ENCODE peak calls at places on chromosomes 13 and 19, in four cellular contexts. H, Q, O and P are unnamed samples.

GRCh38 chr13:23182142-23182541 is 1.4 kb downstream of the SGCG start:
- DNase-seq in H (no peak), Q (no peak), O (no peak), P (no peak)

GRCh38 chr13:99876651-99877050 is 94.9 kb downstream of the ZIC5 start:
- DNase-seq in H (no peak), Q (no peak), O (no peak), P (no peak)

GRCh38 chr13:26247011-26247410 is 6.9 kb upstream of the CDK8 start:
- DNase-seq in H (no peak), Q (no peak), O (no peak), P (no peak)

GRCh38 chr13:109301711-109302110 is 484.7 kb downstream of the IRS2 start:
- DNase-seq in H (no peak), Q (peak), O (no peak), P (no peak)

GRCh38 chr19:55259540-55260210 is 858 bp upstream of the PPP6R1 start:
- DNase-seq in H (peak), Q (no peak), O (peak), P (no peak)

GRCh38 chr13:33233547-33233946 is 52.0 kb downstream of the STARD13 start:
- DNase-seq in H (no peak), Q (no peak), O (no peak), P (no peak)

GRCh38 chr19:54576411-54576976 is 2.9 kb downstream of the LILRA2 start:
- DNase-seq in H (no peak), Q (no peak), O (peak), P (no peak)

GRCh38 chr19:3687774-3688706 is 12.2 kb downstream of the PIP5K1C start:
- DNase-seq in H (peak), Q (no peak), O (peak), P (peak)

GRCh38 chr13:37277435-37278144 is 172.1 kb upstream of the CSNK1A1L start:
- DNase-seq in H (no peak), Q (no peak), O (no peak), P (no peak)

GRCh38 chr13:27203854-27204253 is 32.2 kb upstream of the USP12 start:
- DNase-seq in H (no peak), Q (no peak), O (no peak), P (no peak)

GRCh38 chr19:5717215-5717614 is 2.7 kb downstream of the LONP1 start:
- DNase-seq in H (no peak), Q (no peak), O (no peak), P (no peak)

GRCh38 chr19:28549680-28550277 is 663.2 kb downstream of the UQCRFS1 start:
- DNase-seq in H (no peak), Q (no peak), O (no peak), P (no peak)

GRCh38 chr19:31648347-31648746 is 299.1 kb upstream of the TSHZ3 start:
- DNase-seq in H (no peak), Q (no peak), O (no peak), P (no peak)

GRCh38 chr19:17220207-17220758 is 5.1 kb downstream of the USE1 start:
- DNase-seq in H (peak), Q (no peak), O (peak), P (no peak)

GRCh38 chr13:26752671-26753070 is 7.9 kb downstream of the GPR12 start:
- DNase-seq in H (no peak), Q (no peak), O (no peak), P (no peak)

GRCh38 chr19:58150328-58150921 is at the start of gene ZNF329:
- DNase-seq in H (peak), Q (peak), O (peak), P (peak)

GRCh38 chr19:10510301-10510802 is 6.9 kb downstream of the S1PR5 start:
- DNase-seq in H (peak), Q (peak), O (peak), P (peak)

GRCh38 chr13:113947321-113948033 is 26.4 kb downstream of the C13orf46 start:
- DNase-seq in H (no peak), Q (no peak), O (peak), P (no peak)

GRCh38 chr19:18596752-18597157 is 8.2 kb downstream of the REX1BD start:
- DNase-seq in H (no peak), Q (peak), O (peak), P (peak)

GRCh38 chr13:73914119-73914518 is 220.1 kb downstream of the KLF12 start:
- DNase-seq in H (no peak), Q (peak), O (no peak), P (peak)

GRCh38 chr19:35986664-35987570 is 8.1 kb upstream of the SDHAF1 start:
- DNase-seq in H (peak), Q (peak), O (peak), P (no peak)

GRCh38 chr19:40642062-40642706 is 41.0 kb downstream of the LTBP4 start:
- DNase-seq in H (no peak), Q (no peak), O (no peak), P (no peak)

GRCh38 chr19:18384775-18385174 is 1.2 kb upstream of the GDF15 start:
- DNase-seq in H (no peak), Q (no peak), O (no peak), P (no peak)

GRCh38 chr19:43395561-43395960 is 19.1 kb upstream of the TEX101 start:
- DNase-seq in H (no peak), Q (no peak), O (no peak), P (no peak)

GRCh38 chr13:36862002-36862706 is 43.1 kb downstream of the RFXAP start:
- DNase-seq in H (no peak), Q (no peak), O (no peak), P (no peak)

GRCh38 chr19:33622809-33623511 is 1.2 kb downstream of the CHST8 start:
- DNase-seq in H (no peak), Q (peak), O (no peak), P (no peak)

GRCh38 chr19:42052241-42052863 is 17.7 kb downstream of the GRIK5 start:
- DNase-seq in H (no peak), Q (peak), O (no peak), P (no peak)

GRCh38 chr19:6086081-6086858 is 24.0 kb downstream of the RFX2 start:
- DNase-seq in H (no peak), Q (no peak), O (no peak), P (no peak)

GRCh38 chr19:18789883-18790565 is 1.1 kb downstream of the COMP start:
- DNase-seq in H (peak), Q (peak), O (peak), P (peak)

GRCh38 chr19:17406039-17406886 is 833 bp upstream of the BST2 start:
- DNase-seq in H (peak), Q (no peak), O (no peak), P (no peak)

GRCh38 chr19:38942471-38943181 is 11.9 kb downstream of the MRPS12 start:
- DNase-seq in H (no peak), Q (no peak), O (no peak), P (no peak)

GRCh38 chr19:18328340-18329034 is 5.6 kb upstream of the LSM4 start:
- DNase-seq in H (peak), Q (peak), O (peak), P (peak)

GRCh38 chr19:34309368-34310138 is 55.2 kb downstream of the GARRE1 start:
- DNase-seq in H (no peak), Q (no peak), O (no peak), P (no peak)

GRCh38 chr13:80454245-80454644 is 113.3 kb upstream of the SPRY2 start:
- DNase-seq in H (no peak), Q (no peak), O (no peak), P (no peak)

GRCh38 chr13:113413898-113414282 is 39.4 kb downstream of the ADPRHL1 start:
- DNase-seq in H (no peak), Q (no peak), O (no peak), P (no peak)